ENCODE peak calls at places on chromosomes 1 and 21, in five cellular contexts. M is ovary, A is glutamatergic neuron, B is progenitor cell of endocrine pancreas, K is fibroblast of pulmonary artery. W is an unnamed sample.

GRCh38 chr1:173867141-173867752 is 542 bp downstream of the GAS5 start:
- DNase-seq in M (peak; percentile 21), A (no peak), B (no peak), K (no peak), W (no peak)

GRCh38 chr1:110587906-110588305 is 18.3 kb downstream of the KCNA2 start:
- DNase-seq in M (no peak), A (no peak), B (no peak), K (no peak), W (peak; percentile 27)

GRCh38 chr21:41869771-41870170 is 9.4 kb downstream of the PRDM15 start:
- DNase-seq in M (no peak), A (no peak), B (no peak), K (no peak), W (no peak)

GRCh38 chr21:44930543-44930981 is 9.3 kb upstream of the SLX9 start:
- DNase-seq in M (no peak), A (no peak), B (no peak), K (no peak), W (no peak)

GRCh38 chr1:85707267-85707989 is 805 bp downstream of the ZNHIT6 start:
- DNase-seq in M (no peak), A (no peak), B (no peak), K (no peak), W (no peak)

GRCh38 chr21:35027558-35028450 is 21.3 kb downstream of the RUNX1 start:
- DNase-seq in M (no peak), A (no peak), B (no peak), K (no peak), W (no peak)

GRCh38 chr21:25563399-25564116 is 43.7 kb downstream of the MRPL39 start:
- DNase-seq in M (no peak), A (no peak), B (no peak), K (peak; percentile 29), W (no peak)

GRCh38 chr1:222928212-222928611 is 113.4 kb downstream of the DISP1 start:
- DNase-seq in M (peak; percentile 57), A (peak; percentile 66), B (no peak), K (peak; percentile 58), W (no peak)

GRCh38 chr1:151837197-151837596 is 2.4 kb downstream of the C2CD4D start:
- DNase-seq in M (no peak), A (no peak), B (no peak), K (no peak), W (no peak)

GRCh38 chr1:7609311-7609994 is 161.6 kb upstream of the VAMP3 start:
- DNase-seq in M (no peak), A (no peak), B (no peak), K (no peak), W (no peak)

GRCh38 chr1:1240822-1241587 is 5.5 kb downstream of the C1QTNF12 start:
- DNase-seq in M (no peak), A (no peak), B (no peak), K (no peak), W (no peak)

GRCh38 chr1:234219711-234220110 is 153.5 kb upstream of the COA6 start:
- DNase-seq in M (no peak), A (no peak), B (no peak), K (no peak), W (no peak)

GRCh38 chr1:27307851-27308598 is 13.9 kb upstream of the TMEM222 start:
- DNase-seq in M (no peak), A (peak; percentile 46), B (no peak), K (no peak), W (no peak)

GRCh38 chr21:26686278-26686677 is 113.2 kb upstream of the CYYR1 start:
- DNase-seq in M (no peak), A (no peak), B (no peak), K (peak; percentile 21), W (no peak)

GRCh38 chr1:237983507-237983906 is 92.8 kb upstream of the ZP4 start:
- DNase-seq in M (no peak), A (no peak), B (no peak), K (no peak), W (no peak)

GRCh38 chr1:155136728-155137127 is 1.1 kb downstream of the SLC50A1 start:
- DNase-seq in M (no peak), A (no peak), B (no peak), K (no peak), W (no peak)

GRCh38 chr1:153771841-153772593 is 3.2 kb upstream of the SLC27A3 start:
- DNase-seq in M (no peak), A (peak; percentile 80), B (peak; percentile 58), K (no peak), W (no peak)

GRCh38 chr1:27130798-27131197 is 24.1 kb downstream of the SLC9A1 start:
- DNase-seq in M (no peak), A (no peak), B (no peak), K (no peak), W (no peak)

GRCh38 chr1:156692958-156693857 is 12.2 kb downstream of the CRABP2 start:
- DNase-seq in M (no peak), A (peak; percentile 44), B (peak; percentile 81), K (no peak), W (no peak)

GRCh38 chr1:18225236-18225904 is 117.8 kb downstream of the IGSF21 start:
- DNase-seq in M (no peak), A (peak; percentile 36), B (no peak), K (no peak), W (no peak)

GRCh38 chr1:12314328-12314903 is 84.6 kb downstream of the VPS13D start:
- DNase-seq in M (no peak), A (no peak), B (no peak), K (peak; percentile 48), W (no peak)
- TF ChIP-seq CTCF in M (no peak), A (no peak), B (peak; percentile 75), K (peak; percentile 40), W (peak; percentile 79)

GRCh38 chr1:201921952-201922558 is 24.3 kb downstream of the LMOD1 start:
- DNase-seq in M (no peak), A (no peak), B (no peak), K (no peak), W (no peak)
- TF ChIP-seq CTCF in M (no peak), A (no peak), B (no peak), K (no peak), W (no peak)

GRCh38 chr1:192609110-192610079 is 26.6 kb upstream of the RGS13 start:
- DNase-seq in M (peak; percentile 17), A (no peak), B (no peak), K (no peak), W (no peak)
- TF ChIP-seq CTCF in M (no peak), A (no peak), B (no peak), K (no peak), W (no peak)

GRCh38 chr1:33468559-33468958 is 3.9 kb upstream of the ZSCAN20 start:
- DNase-seq in M (no peak), A (no peak), B (no peak), K (no peak), W (no peak)
- TF ChIP-seq CTCF in M (no peak), A (no peak), B (no peak), K (no peak), W (no peak)

GRCh38 chr1:162876751-162877150 is 15.8 kb upstream of the CCDC190 start:
- DNase-seq in M (no peak), A (no peak), B (no peak), K (no peak), W (no peak)

GRCh38 chr1:162878000-162878596 is 17.1 kb upstream of the CCDC190 start:
- DNase-seq in M (peak; percentile 29), A (peak; percentile 79), B (peak; percentile 38), K (peak; percentile 91), W (no peak)

GRCh38 chr1:162872981-162873380 is 12.0 kb upstream of the CCDC190 start:
- DNase-seq in M (no peak), A (no peak), B (no peak), K (no peak), W (no peak)

GRCh38 chr1:162877412-162877811 is 16.4 kb upstream of the CCDC190 start:
- DNase-seq in M (no peak), A (no peak), B (no peak), K (no peak), W (no peak)

DNA sequence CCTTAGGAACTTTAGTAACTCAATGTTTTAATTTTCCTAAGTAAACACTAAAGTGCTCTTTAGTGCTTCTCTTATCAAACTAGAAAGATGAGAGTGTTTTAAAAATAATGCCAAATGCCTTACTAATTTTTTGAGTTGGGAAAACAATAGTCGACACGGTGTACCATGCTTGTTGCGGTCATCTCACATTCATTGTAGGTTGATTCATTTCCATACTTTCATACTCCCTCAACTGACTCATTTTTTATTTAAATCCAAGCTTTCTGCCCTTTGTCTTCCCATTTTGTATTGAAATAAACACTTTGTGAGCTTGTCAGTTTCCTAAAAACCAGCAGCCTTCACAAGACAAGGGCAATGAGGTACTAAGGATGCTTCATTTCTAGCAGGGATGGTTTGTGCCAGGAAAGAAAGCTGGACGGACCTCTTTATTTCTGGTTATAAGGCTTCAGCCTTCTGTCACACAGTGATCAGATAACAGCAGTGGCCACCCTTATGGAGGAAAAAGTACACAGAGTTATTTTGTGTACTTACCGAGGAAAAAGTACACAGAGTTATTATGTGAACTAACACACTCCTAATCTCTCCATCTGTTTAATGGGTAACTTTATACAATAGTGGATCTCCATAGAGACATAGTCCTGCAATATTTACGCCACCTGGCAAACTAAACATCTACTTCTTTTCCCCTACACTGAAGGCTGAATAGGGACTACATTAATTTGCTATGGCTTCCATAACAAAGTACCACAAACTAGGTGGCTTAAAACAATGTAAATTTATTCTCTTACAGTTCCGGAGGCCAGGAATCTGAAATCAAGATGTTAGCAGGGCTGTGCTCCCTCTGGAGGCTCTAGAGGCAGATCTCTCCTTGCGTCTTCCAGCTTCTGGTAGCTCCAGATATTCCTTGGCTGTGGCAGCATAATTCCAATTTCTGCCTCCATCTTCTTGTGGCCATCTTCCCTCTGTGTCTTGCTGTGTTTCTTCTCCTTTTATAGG is 13.0 kb upstream of the CCDC190 start:
- DNase-seq in M (no peak), A (no peak), B (no peak), K (peak; percentile 84), W (no peak)
- TF ChIP-seq CTCF in M (no peak), A (no peak), B (peak; percentile 11), K (peak; percentile 54), W (no peak)